ENCODE peak calls at places on chromosomes 3 and 15, in five cellular contexts. I is iris pigment epithelial cell, Z is occipital lobe, C is NCI-H1092, Q is cardiac fibroblast. P is an unnamed sample.

GRCh38 chr3:144426366-144426765 is 454.7 kb downstream of the DIPK2A start:
- DNase-seq in I (no peak), Z (no peak), C (no peak), Q (no peak), P (no peak)

GRCh38 chr3:194960446-194961032 is 274.9 kb downstream of the FAM43A start:
- DNase-seq in I (no peak), Z (no peak), C (no peak), Q (no peak), P (no peak)

GRCh38 chr3:60178931-60179653 is 1072.2 kb downstream of the FHIT start:
- DNase-seq in I (no peak), Z (no peak), C (no peak), Q (no peak), P (no peak)

GRCh38 chr3:139529624-139530023 is 9.9 kb downstream of the RBP1 start:
- DNase-seq in I (no peak), Z (no peak), C (no peak), Q (no peak), P (no peak)

GRCh38 chr15:77387355-77388105 is 32.4 kb downstream of the PEAK1 start:
- DNase-seq in I (peak), Z (no peak), C (no peak), Q (peak), P (no peak)

GRCh38 chr3:141782386-141782932 is 19.3 kb downstream of the GRK7 start:
- DNase-seq in I (no peak), Z (no peak), C (no peak), Q (peak), P (no peak)

GRCh38 chr3:134228461-134228860 is 22.2 kb downstream of the RYK start:
- DNase-seq in I (no peak), Z (no peak), C (no peak), Q (no peak), P (no peak)

GRCh38 chr15:74651251-74651741 is 35.7 kb downstream of the CLK3 start:
- DNase-seq in I (no peak), Z (no peak), C (no peak), Q (peak), P (no peak)

GRCh38 chr3:127573401-127573800 is 17.1 kb downstream of the TPRA1 start:
- DNase-seq in I (no peak), Z (no peak), C (no peak), Q (no peak), P (no peak)

GRCh38 chr3:27479816-27480543 is 4.2 kb downstream of the SLC4A7 start:
- DNase-seq in I (no peak), Z (no peak), C (no peak), Q (no peak), P (no peak)

GRCh38 chr15:44537728-44538240 is 837 bp downstream of the EIF3J start:
- DNase-seq in I (peak), Z (no peak), C (no peak), Q (no peak), P (no peak)

GRCh38 chr15:72227192-72227586 is 3.8 kb downstream of the PKM start:
- DNase-seq in I (peak), Z (no peak), C (no peak), Q (peak), P (no peak)

GRCh38 chr15:77035999-77036471 is 34.9 kb downstream of the TSPAN3 start:
- DNase-seq in I (no peak), Z (no peak), C (no peak), Q (no peak), P (no peak)

GRCh38 chr15:49815937-49816336 is 195.1 kb downstream of the DTWD1 start:
- DNase-seq in I (peak), Z (peak), C (no peak), Q (peak), P (no peak)

GRCh38 chr3:15384510-15385237 is 42.7 kb downstream of the METTL6 start:
- DNase-seq in I (no peak), Z (no peak), C (no peak), Q (no peak), P (no peak)

GRCh38 chr3:112561085-112561692 is 573 bp downstream of the ATG3 start:
- DNase-seq in I (peak), Z (peak), C (no peak), Q (peak), P (no peak)

GRCh38 chr3:112086857-112087524 is 802 bp downstream of the C3orf52 start:
- DNase-seq in I (peak), Z (no peak), C (no peak), Q (peak), P (no peak)

GRCh38 chr3:47424434-47425382 is 43.9 kb downstream of the PTPN23 start:
- DNase-seq in I (no peak), Z (no peak), C (no peak), Q (no peak), P (no peak)

GRCh38 chr3:143480306-143480852 is 360.8 kb downstream of the CHST2 start:
- DNase-seq in I (peak), Z (no peak), C (no peak), Q (peak), P (no peak)

GRCh38 chr15:66452971-66453580 is 44.5 kb downstream of the SNAPC5 start:
- DNase-seq in I (no peak), Z (peak), C (no peak), Q (no peak), P (no peak)

GRCh38 chr3:53188720-53189119 is 27.7 kb downstream of the PRKCD start:
- DNase-seq in I (no peak), Z (no peak), C (no peak), Q (no peak), P (no peak)

GRCh38 chr3:126402178-126402577 is 7.5 kb downstream of the CFAP100 start:
- DNase-seq in I (no peak), Z (no peak), C (no peak), Q (no peak), P (no peak)